ENCODE peak calls at places on chromosomes 7 and 10, in four cellular contexts. O, S, W and Z are unnamed samples.

GRCh38 chr7:157485961-157486510 is 149.2 kb downstream of the DNAJB6 start:
- DNase-seq in S (no peak), W (no peak), O (no peak), Z (no peak)

GRCh38 chr10:132855889-132856288 is 69.9 kb upstream of the NKX6-2 start:
- DNase-seq in O (no peak), S (no peak), W (no peak), Z (no peak)

GRCh38 chr7:135914346-135914745 is 62.8 kb downstream of the MTPN start:
- DNase-seq in O (no peak), W (no peak), S (no peak), Z (no peak)

GRCh38 chr7:30503273-30504212 is 1.1 kb downstream of the GGCT start:
- DNase-seq in W (no peak), O (no peak), S (no peak), Z (peak; percentile 33)

GRCh38 chr7:66840316-66840715 is 80.7 kb upstream of the TMEM248 start:
- DNase-seq in S (no peak), W (no peak), O (no peak), Z (no peak)

GRCh38 chr10:6778992-6779701 is 199.1 kb upstream of the PRKCQ start:
- DNase-seq in S (no peak), W (no peak), O (peak; percentile 97), Z (no peak)

GRCh38 chr10:30459283-30459682 is 25.3 kb downstream of the MAP3K8 start:
- DNase-seq in O (no peak), W (no peak), S (no peak), Z (no peak)

GRCh38 chr7:41415473-41416207 is 287.2 kb downstream of the INHBA start:
- DNase-seq in W (no peak), O (no peak), S (no peak), Z (no peak)

GRCh38 chr10:61628875-61629513 is 33.7 kb upstream of the CABCOCO1 start:
- DNase-seq in S (no peak), O (peak; percentile 88), W (no peak), Z (no peak)

GRCh38 chr10:21807162-21807561 is 196.4 kb downstream of the DNAJC1 start:
- DNase-seq in O (no peak), S (peak; percentile 88), W (no peak), Z (no peak)

GRCh38 chr10:69632516-69633199 is 2.6 kb downstream of the FAM241B start:
- DNase-seq in O (no peak), W (no peak), S (no peak), Z (no peak)

GRCh38 chr7:131424219-131424822 is 96.6 kb downstream of the MKLN1 start:
- DNase-seq in W (peak; percentile 4), O (peak; percentile 51), S (peak; percentile 22), Z (peak; percentile 52)

GRCh38 chr10:122988501-122988900 is 8.3 kb downstream of the PSTK start:
- DNase-seq in O (no peak), W (no peak), S (no peak), Z (no peak)

GRCh38 chr10:58457761-58458616 is 54.7 kb upstream of the BICC1 start:
- DNase-seq in W (no peak), S (no peak), O (no peak), Z (no peak)

GRCh38 chr7:266851-267840 is 22.8 kb upstream of the FOXL3 start:
- DNase-seq in W (no peak), S (peak; percentile 61), O (no peak), Z (peak; percentile 82)
- TF ChIP-seq CHD2 in W (no peak), S (no peak), O (no peak), Z (no peak)

DNA sequence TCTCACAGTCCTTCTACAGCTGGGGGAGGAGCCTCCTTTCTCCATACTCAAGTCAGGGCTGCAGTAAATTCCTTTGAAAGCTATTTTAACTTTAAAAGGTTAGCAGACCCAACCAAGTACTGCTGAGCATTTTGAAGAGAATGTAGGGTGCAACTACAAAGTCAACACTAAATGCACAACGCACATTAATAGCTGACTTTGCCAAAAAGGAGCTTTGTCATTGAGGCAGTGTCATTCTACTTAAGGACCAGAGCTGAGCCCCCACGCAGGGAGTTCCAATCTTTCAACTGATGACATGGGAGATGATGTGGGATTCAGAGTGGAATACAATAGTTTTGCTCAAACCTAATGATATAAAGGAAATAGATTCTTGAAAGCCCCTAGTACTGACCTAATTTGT is 20.3 kb downstream of the TECTB start:
- DNase-seq in W (no peak), O (no peak), S (no peak), Z (no peak)
- TF ChIP-seq CHD2 in W (no peak), O (no peak), S (no peak), Z (no peak)

DNA sequence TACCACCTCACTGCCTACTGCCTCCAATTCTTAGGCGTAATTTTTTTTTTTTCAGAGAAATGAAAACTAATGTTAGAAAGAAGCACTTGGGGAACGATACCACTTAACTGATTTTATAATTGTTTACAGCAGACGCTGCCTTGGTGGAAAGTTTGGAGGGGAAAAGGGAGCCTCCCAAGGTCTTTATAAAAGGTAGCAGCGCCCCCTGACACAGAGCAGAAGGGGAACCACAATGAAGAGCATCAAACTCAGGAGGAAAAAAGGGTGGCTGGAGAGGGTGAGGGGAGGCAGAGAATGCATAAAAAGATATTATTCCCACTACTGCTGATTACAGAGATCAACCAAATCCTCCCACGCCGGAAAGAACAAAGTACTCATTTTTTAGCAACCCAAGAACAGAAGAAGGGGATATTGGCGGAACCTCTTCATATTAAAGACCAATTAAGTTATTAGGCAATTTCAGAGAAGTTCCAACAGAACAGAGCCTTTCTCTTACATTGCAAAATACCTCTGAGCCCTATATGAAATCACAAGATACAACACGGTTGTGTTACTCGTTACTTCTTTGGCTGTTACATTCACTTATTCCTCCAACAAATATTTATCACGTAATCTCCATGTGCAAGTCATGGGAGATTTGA is 135.8 kb downstream of the TEX36 start:
- DNase-seq in W (no peak), S (no peak), O (no peak), Z (no peak)
- TF ChIP-seq CHD2 in W (no peak), S (no peak), O (no peak), Z (no peak)

DNA sequence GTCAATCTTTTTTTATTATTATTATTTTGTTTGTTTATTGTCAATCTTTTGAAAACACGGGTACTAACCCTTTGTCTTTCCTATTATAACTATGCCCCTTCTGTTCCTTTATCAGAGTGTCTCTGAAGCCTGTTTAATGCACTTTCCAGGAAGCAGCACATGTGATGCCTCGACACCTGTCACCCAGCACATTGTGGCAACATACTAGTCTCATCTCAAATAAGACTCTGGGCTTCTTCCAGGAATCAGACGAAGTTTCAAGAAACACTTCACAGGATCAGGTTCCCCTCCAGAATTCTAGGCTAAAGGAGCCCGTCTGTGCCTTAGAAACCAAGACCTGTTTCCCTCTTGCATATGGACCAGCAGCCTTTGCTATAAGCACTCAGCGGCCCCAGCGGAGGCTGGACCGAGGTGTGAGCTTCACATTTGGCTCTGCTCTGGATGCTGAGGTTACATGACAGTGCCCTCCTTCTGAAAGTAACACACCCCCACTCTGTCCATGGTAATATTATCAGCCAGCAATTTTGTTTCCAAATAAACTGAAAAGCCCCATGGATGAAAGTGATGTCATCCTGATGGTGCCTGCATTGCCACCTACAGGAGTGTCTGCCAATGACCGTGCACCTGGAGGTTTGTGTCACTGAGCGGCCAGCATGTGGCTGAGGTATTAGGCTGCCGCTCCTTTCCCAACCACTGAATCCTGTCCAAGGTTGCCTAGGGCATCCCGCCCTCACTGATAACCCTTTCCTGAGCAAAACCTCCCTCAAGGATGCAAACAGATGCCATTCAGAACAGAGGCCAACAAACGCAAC is 38.1 kb downstream of the MKI67 start:
- DNase-seq in W (no peak), O (peak; percentile 24), S (no peak), Z (peak; percentile 54)
- TF ChIP-seq CHD2 in W (no peak), O (no peak), S (no peak), Z (no peak)

DNA sequence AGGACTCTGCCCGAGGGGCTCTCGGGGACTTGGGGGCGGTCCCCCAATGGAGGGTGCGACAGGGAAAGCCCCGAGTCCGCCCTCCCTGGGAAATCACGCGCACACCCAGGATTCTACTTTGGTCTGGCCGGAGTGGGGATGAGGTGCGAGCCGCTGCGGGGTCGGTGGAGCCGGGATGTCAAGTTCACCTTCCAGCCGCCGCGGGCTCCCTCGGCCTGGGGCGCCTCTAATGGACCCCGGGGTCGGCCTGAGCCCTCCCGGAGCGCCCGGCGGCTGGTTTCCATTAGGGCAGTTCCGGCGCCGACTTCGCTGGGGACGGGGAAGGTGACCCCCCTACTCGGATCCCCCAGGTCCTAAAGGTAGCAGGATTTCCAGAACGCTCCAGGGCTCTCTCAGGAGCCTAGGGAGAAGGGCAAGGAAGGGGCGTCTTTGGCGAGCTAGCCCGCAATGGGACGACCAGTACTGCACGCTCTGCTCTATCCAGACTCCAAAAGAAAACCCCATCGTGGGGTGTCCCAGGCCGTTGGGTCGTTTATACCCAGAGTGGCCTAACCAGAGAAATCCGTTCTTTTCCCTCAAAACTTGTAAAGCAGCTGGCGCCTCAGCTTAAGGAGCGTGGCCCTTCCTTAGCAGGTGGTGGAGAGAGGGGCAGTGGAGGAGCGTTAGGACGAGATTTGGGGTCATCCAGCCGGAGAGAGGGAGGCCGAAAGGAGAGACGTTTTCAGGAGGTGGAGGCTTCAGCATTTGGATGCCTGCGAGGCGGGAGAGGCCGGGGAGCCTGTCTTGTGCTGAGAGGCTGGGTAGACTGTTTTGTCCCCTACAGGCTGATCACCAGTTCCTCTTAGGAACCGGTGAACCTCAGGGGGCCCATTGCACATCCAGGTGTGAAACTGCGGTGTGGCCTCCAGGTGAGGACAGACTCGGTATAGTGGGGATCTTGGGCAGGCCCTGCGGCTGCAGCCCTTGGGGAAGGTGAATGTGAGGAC is 860 bp upstream of the WDR86 start:
- DNase-seq in S (no peak), W (no peak), O (no peak), Z (peak; percentile 93)
- TF ChIP-seq CHD2 in S (no peak), W (no peak), O (no peak), Z (peak; percentile 86)

DNA sequence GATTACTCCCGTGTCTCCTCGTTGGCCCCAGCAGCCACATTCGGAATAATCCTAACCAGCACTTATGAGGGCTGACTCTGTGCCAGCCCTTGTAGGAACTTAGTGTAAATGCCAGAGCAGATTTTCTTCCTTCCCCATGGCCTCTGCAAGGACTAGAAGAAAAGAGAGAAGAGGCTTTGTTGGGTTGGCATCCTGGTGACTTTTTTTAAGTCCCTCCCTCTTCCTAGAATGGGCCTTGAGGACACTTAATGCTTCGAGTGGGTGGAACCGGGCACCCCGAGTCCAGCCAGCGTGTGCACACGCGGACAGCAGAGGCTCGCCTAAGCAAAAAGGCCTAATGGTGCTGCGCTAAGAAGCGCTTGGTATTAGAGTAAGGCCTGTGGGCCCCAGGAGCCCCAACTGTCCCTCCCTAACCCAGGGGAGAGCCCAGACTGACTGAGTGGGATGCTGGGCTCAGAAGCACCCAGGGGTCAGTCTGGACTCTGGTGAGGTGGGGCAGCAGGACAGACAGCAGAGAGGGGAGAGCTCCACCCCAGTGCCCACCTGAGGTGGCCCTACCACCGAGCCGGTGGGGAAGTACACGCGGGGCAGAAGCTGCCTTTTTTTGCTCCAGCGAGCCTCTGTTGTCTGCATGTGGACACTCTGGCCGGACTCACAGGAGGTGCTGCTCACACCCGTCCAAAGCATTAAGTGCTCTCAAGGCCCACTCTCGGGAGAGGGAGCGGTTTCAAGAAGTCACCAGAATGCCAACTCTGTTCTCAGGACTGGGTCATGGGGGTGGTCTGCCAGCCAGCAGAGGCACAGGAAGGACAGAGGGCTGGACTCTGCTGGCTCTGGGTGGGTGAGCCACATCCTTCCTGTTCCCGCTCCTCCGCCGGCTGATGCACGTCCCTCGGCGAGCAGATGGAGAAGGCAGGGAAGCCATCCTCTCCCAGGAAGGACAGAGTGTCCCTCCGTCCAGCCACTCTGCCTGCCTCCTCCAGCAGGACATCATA is 12.5 kb downstream of the ITPRIP start:
- DNase-seq in O (no peak), W (no peak), S (no peak), Z (no peak)
- TF ChIP-seq CHD2 in O (no peak), W (no peak), S (no peak), Z (no peak)

GRCh38 chr10:130491011-130491697 is 355.0 kb downstream of the GLRX3 start:
- DNase-seq in S (no peak), O (no peak), W (no peak), Z (no peak)
- TF ChIP-seq CHD2 in S (no peak), O (no peak), W (no peak), Z (no peak)